ENCODE peak calls at places on chromosome 15, in five cellular contexts. F is LoVo, J is GM03348, S is non-pigmented ciliary epithelial cell, I is hepatocyte. X is an unnamed sample.

GRCh38 chr15:70264014-70264492 is 166.3 kb upstream of the TLE3 start:
- DNase-seq in F (no peak), J (peak), S (no peak), I (no peak), X (peak)

GRCh38 chr15:33810806-33811205 is 157.5 kb upstream of the CHRM5 start:
- DNase-seq in F (no peak), J (no peak), S (no peak), I (no peak), X (no peak)

GRCh38 chr15:61038387-61038786 is 190.7 kb downstream of the RORA start:
- DNase-seq in F (no peak), J (no peak), S (no peak), I (peak), X (no peak)

GRCh38 chr15:25659251-25659650 is 203.9 kb downstream of the ATP10A start:
- DNase-seq in F (no peak), J (no peak), S (no peak), I (no peak), X (no peak)

GRCh38 chr15:50280271-50280670 is 14.7 kb upstream of the HDC start:
- DNase-seq in F (no peak), J (no peak), S (no peak), I (no peak), X (peak)

GRCh38 chr15:74776851-74777768 is 4.8 kb upstream of the CSK start:
- DNase-seq in F (no peak), J (no peak), S (no peak), I (no peak), X (no peak)

GRCh38 chr15:92714071-92714456 is 58.5 kb upstream of the FAM174B start:
- DNase-seq in F (no peak), J (peak), S (no peak), I (peak), X (peak)

GRCh38 chr15:69849232-69849610 is 248.5 kb downstream of the TLE3 start:
- DNase-seq in F (no peak), J (no peak), S (no peak), I (no peak), X (no peak)

GRCh38 chr15:70095387-70096214 is 2.1 kb downstream of the TLE3 start:
- DNase-seq in F (no peak), J (peak), S (no peak), I (peak), X (peak)

GRCh38 chr15:57064033-57064432 is 145.6 kb downstream of the TCF12 start:
- DNase-seq in F (no peak), J (no peak), S (no peak), I (no peak), X (no peak)

GRCh38 chr15:62931650-62932049 is 110.9 kb upstream of the TPM1 start:
- DNase-seq in F (no peak), J (no peak), S (no peak), I (no peak), X (no peak)

GRCh38 chr15:69452702-69453513 is at the start of gene RPLP1:
- DNase-seq in F (peak), J (peak), S (peak), I (peak), X (peak)

GRCh38 chr15:50939911-50940310 is 31.4 kb downstream of the AP4E1 start:
- DNase-seq in F (peak), J (no peak), S (no peak), I (peak), X (no peak)

GRCh38 chr15:64092864-64093626 is 593 bp downstream of the CIAO2A start:
- DNase-seq in F (peak), J (peak), S (no peak), I (peak), X (peak)

GRCh38 chr15:44009056-44009455 is 182.3 kb downstream of the WDR76 start:
- DNase-seq in F (peak), J (peak), S (no peak), I (peak), X (no peak)

X was measured in myocyte.